ENCODE peak calls at places on chromosomes 6 and 20, in seven cellular contexts. One of them, this sample, is unnamed.

GRCh38 chr6:2054516-2055067 is 190.8 kb downstream of the GMDS start:
- DNase-seq in RWPE1: no peak
- DNase-seq in endothelial cell of umbilical vein: no peak
- DNase-seq in GM10248: no peak
- DNase-seq in A549: no peak
- DNase-seq in Caco-2: no peak
- DNase-seq in HL-60: no peak
- DNase-seq in this sample: no peak

GRCh38 chr6:34247481-34248197 is 1.2 kb downstream of the SMIM29 start:
- DNase-seq in RWPE1: no peak
- DNase-seq in endothelial cell of umbilical vein: no peak
- DNase-seq in GM10248: no peak
- DNase-seq in A549: no peak
- DNase-seq in Caco-2: no peak
- DNase-seq in HL-60: no peak
- DNase-seq in this sample: no peak

GRCh38 chr6:12572884-12573824 is 143.4 kb upstream of the PHACTR1 start:
- DNase-seq in RWPE1: peak; percentile 81
- DNase-seq in endothelial cell of umbilical vein: peak; percentile 92
- DNase-seq in GM10248: no peak
- DNase-seq in A549: peak; percentile 44
- DNase-seq in Caco-2: peak; percentile 51
- DNase-seq in HL-60: no peak
- DNase-seq in this sample: no peak

GRCh38 chr6:25172819-25173218 is 106.4 kb upstream of the CARMIL1 start:
- DNase-seq in RWPE1: peak; percentile 38
- DNase-seq in endothelial cell of umbilical vein: no peak
- DNase-seq in GM10248: no peak
- DNase-seq in A549: no peak
- DNase-seq in Caco-2: no peak
- DNase-seq in HL-60: no peak
- DNase-seq in this sample: no peak

GRCh38 chr20:58362117-58362516 is 26.9 kb upstream of the VAPB start:
- DNase-seq in RWPE1: no peak
- DNase-seq in endothelial cell of umbilical vein: no peak
- DNase-seq in GM10248: no peak
- DNase-seq in A549: no peak
- DNase-seq in Caco-2: no peak
- DNase-seq in HL-60: no peak
- DNase-seq in this sample: no peak

GRCh38 chr20:64149809-64150560 is 14.3 kb upstream of the MYT1 start:
- DNase-seq in RWPE1: no peak
- DNase-seq in endothelial cell of umbilical vein: no peak
- DNase-seq in GM10248: no peak
- DNase-seq in A549: no peak
- DNase-seq in Caco-2: no peak
- DNase-seq in HL-60: no peak
- DNase-seq in this sample: no peak

GRCh38 chr6:106918128-106918527 is 56.4 kb downstream of the CD24 start:
- DNase-seq in RWPE1: no peak
- DNase-seq in endothelial cell of umbilical vein: no peak
- DNase-seq in GM10248: no peak
- DNase-seq in A549: no peak
- DNase-seq in Caco-2: no peak
- DNase-seq in HL-60: no peak
- DNase-seq in this sample: no peak

GRCh38 chr6:40383348-40384115 is 203.6 kb downstream of the LRFN2 start:
- DNase-seq in RWPE1: no peak
- DNase-seq in endothelial cell of umbilical vein: no peak
- DNase-seq in GM10248: no peak
- DNase-seq in A549: no peak
- DNase-seq in Caco-2: no peak
- DNase-seq in HL-60: no peak
- DNase-seq in this sample: no peak

GRCh38 chr6:112040933-112041332 is 13.0 kb upstream of the CCN6 start:
- DNase-seq in RWPE1: no peak
- DNase-seq in endothelial cell of umbilical vein: peak; percentile 91
- DNase-seq in GM10248: no peak
- DNase-seq in A549: no peak
- DNase-seq in Caco-2: no peak
- DNase-seq in HL-60: peak; percentile 31
- DNase-seq in this sample: no peak

GRCh38 chr6:134416501-134417154 is 98.7 kb upstream of the SGK1 start:
- DNase-seq in RWPE1: no peak
- DNase-seq in endothelial cell of umbilical vein: no peak
- DNase-seq in GM10248: no peak
- DNase-seq in A549: no peak
- DNase-seq in Caco-2: no peak
- DNase-seq in HL-60: no peak
- DNase-seq in this sample: no peak

GRCh38 chr6:166683477-166683876 is 56.4 kb upstream of the RPS6KA2 start:
- DNase-seq in RWPE1: peak; percentile 47
- DNase-seq in endothelial cell of umbilical vein: peak; percentile 75
- DNase-seq in GM10248: no peak
- DNase-seq in A549: no peak
- DNase-seq in Caco-2: no peak
- DNase-seq in HL-60: no peak
- DNase-seq in this sample: no peak

GRCh38 chr6:10101551-10102252 is 313.2 kb downstream of the TFAP2A start:
- DNase-seq in RWPE1: no peak
- DNase-seq in endothelial cell of umbilical vein: no peak
- DNase-seq in GM10248: no peak
- DNase-seq in A549: no peak
- DNase-seq in Caco-2: no peak
- DNase-seq in HL-60: no peak
- DNase-seq in this sample: no peak

GRCh38 chr6:74170118-74170517 is 474.1 kb downstream of the CD109 start:
- DNase-seq in RWPE1: peak; percentile 16
- DNase-seq in endothelial cell of umbilical vein: no peak
- DNase-seq in GM10248: no peak
- DNase-seq in A549: no peak
- DNase-seq in Caco-2: no peak
- DNase-seq in HL-60: no peak
- DNase-seq in this sample: no peak

GRCh38 chr6:96156425-96156824 is 140.7 kb downstream of the FUT9 start:
- DNase-seq in RWPE1: no peak
- DNase-seq in endothelial cell of umbilical vein: no peak
- DNase-seq in GM10248: no peak
- DNase-seq in A549: no peak
- DNase-seq in Caco-2: no peak
- DNase-seq in HL-60: no peak
- DNase-seq in this sample: no peak

GRCh38 chr20:63070771-63071540 is 64.2 kb upstream of the BHLHE23 start:
- DNase-seq in RWPE1: no peak
- DNase-seq in endothelial cell of umbilical vein: no peak
- DNase-seq in GM10248: no peak
- DNase-seq in A549: no peak
- DNase-seq in Caco-2: no peak
- DNase-seq in HL-60: no peak
- DNase-seq in this sample: no peak

GRCh38 chr20:50113420-50114224 is 672 bp upstream of the UBE2V1 start:
- DNase-seq in RWPE1: no peak
- DNase-seq in endothelial cell of umbilical vein: no peak
- DNase-seq in GM10248: no peak
- DNase-seq in A549: no peak
- DNase-seq in Caco-2: no peak
- DNase-seq in HL-60: no peak
- DNase-seq in this sample: no peak

GRCh38 chr20:50111120-50111828 is 1.7 kb downstream of the UBE2V1 start:
- DNase-seq in RWPE1: peak; percentile 89
- DNase-seq in endothelial cell of umbilical vein: no peak
- DNase-seq in GM10248: no peak
- DNase-seq in A549: no peak
- DNase-seq in Caco-2: no peak
- DNase-seq in HL-60: no peak
- DNase-seq in this sample: peak; percentile 75

GRCh38 chr20:50115041-50115512 is 2.1 kb upstream of the UBE2V1 start:
- DNase-seq in RWPE1: no peak
- DNase-seq in endothelial cell of umbilical vein: no peak
- DNase-seq in GM10248: no peak
- DNase-seq in A549: no peak
- DNase-seq in Caco-2: no peak
- DNase-seq in HL-60: no peak
- DNase-seq in this sample: no peak

GRCh38 chr20:50111829-50112495 is 988 bp downstream of the UBE2V1 start:
- DNase-seq in RWPE1: no peak
- DNase-seq in endothelial cell of umbilical vein: no peak
- DNase-seq in GM10248: no peak
- DNase-seq in A549: no peak
- DNase-seq in Caco-2: no peak
- DNase-seq in HL-60: no peak
- DNase-seq in this sample: no peak

DNA sequence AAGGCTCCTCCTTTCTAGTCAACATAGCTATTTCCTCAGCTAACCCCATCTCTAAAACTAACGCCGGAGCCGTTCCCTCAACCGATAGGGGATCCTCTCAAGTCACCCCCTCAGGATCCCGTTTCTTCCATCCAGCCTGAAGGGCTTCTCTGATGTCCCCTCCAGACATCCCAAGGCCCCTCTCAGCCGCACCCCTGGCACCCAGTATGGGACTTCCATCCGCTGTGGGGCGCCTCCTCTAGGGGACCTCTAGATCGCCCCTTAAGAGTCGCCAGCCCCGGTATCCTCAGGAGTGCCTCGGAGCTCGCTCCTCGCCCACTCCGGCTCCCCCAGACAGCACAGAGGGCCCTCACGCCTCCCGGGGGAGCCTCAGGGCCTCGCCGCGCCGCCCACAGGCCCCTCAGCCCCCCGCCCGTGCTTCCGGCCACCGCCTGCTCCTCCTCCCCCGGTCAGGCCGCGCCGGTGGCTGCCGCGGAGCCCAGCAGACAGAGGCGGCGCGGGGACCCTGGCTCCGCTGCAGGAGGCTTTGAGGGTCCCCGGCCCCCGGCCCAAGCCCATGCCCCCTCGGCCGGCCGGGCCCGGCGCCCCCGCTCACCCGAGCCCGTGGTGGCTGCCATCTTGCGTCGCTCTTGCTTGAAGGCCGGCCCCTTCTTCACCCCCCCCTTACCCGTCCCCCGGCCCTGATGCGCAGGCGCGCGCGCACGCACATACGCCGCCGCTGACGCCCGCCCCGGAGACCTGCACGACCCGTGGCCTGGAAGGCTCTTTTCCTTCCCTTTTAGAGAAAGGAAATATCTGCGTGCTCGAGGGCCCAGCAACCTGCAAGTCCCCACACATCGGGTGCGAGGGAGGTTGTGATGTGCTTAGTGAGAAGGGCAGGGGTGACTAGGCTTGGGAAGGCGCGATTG is at the start of gene UBE2V1:
- DNase-seq in RWPE1: peak; percentile 99
- DNase-seq in endothelial cell of umbilical vein: peak; percentile 94
- DNase-seq in GM10248: peak; percentile 93
- DNase-seq in A549: peak; percentile 90
- DNase-seq in Caco-2: peak; percentile 96
- DNase-seq in HL-60: peak; percentile 81
- DNase-seq in this sample: peak; percentile 93
- TF ChIP-seq CTCF in RWPE1: peak; percentile 79
- TF ChIP-seq CTCF in endothelial cell of umbilical vein: peak; percentile 37
- TF ChIP-seq CTCF in GM10248: peak; percentile 33
- TF ChIP-seq CTCF in A549: peak; percentile 36
- TF ChIP-seq CTCF in Caco-2: peak; percentile 74
- TF ChIP-seq CTCF in HL-60: no peak
- TF ChIP-seq CTCF in this sample: peak; percentile 38

GRCh38 chr6:93048381-93048780 is 371.0 kb downstream of the EPHA7 start:
- DNase-seq in RWPE1: no peak
- DNase-seq in endothelial cell of umbilical vein: no peak
- DNase-seq in GM10248: no peak
- DNase-seq in A549: no peak
- DNase-seq in Caco-2: no peak
- DNase-seq in HL-60: no peak
- DNase-seq in this sample: no peak

GRCh38 chr6:93047033-93047432 is 372.3 kb downstream of the EPHA7 start:
- DNase-seq in RWPE1: no peak
- DNase-seq in endothelial cell of umbilical vein: no peak
- DNase-seq in GM10248: no peak
- DNase-seq in A549: no peak
- DNase-seq in Caco-2: no peak
- DNase-seq in HL-60: no peak
- DNase-seq in this sample: no peak
- TF ChIP-seq CTCF in RWPE1: no peak
- TF ChIP-seq CTCF in endothelial cell of umbilical vein: no peak
- TF ChIP-seq CTCF in GM10248: no peak
- TF ChIP-seq CTCF in A549: no peak
- TF ChIP-seq CTCF in Caco-2: no peak
- TF ChIP-seq CTCF in HL-60: no peak
- TF ChIP-seq CTCF in this sample: no peak

GRCh38 chr20:576156-576555 is 32.6 kb upstream of the CSNK2A1 start:
- DNase-seq in RWPE1: no peak
- DNase-seq in endothelial cell of umbilical vein: peak; percentile 40
- DNase-seq in GM10248: no peak
- DNase-seq in A549: no peak
- DNase-seq in Caco-2: no peak
- DNase-seq in HL-60: no peak
- DNase-seq in this sample: no peak

GRCh38 chr20:573414-574296 is 30.1 kb upstream of the CSNK2A1 start:
- DNase-seq in RWPE1: no peak
- DNase-seq in endothelial cell of umbilical vein: no peak
- DNase-seq in GM10248: no peak
- DNase-seq in A549: no peak
- DNase-seq in Caco-2: no peak
- DNase-seq in HL-60: no peak
- DNase-seq in this sample: no peak

GRCh38 chr20:574297-574942 is 30.8 kb upstream of the CSNK2A1 start:
- DNase-seq in RWPE1: no peak
- DNase-seq in endothelial cell of umbilical vein: peak; percentile 70
- DNase-seq in GM10248: no peak
- DNase-seq in A549: no peak
- DNase-seq in Caco-2: no peak
- DNase-seq in HL-60: no peak
- DNase-seq in this sample: no peak

GRCh38 chr20:575230-575629 is 31.6 kb upstream of the CSNK2A1 start:
- DNase-seq in RWPE1: no peak
- DNase-seq in endothelial cell of umbilical vein: no peak
- DNase-seq in GM10248: no peak
- DNase-seq in A549: no peak
- DNase-seq in Caco-2: no peak
- DNase-seq in HL-60: no peak
- DNase-seq in this sample: no peak

GRCh38 chr20:577167-577791 is 32.8 kb downstream of the TCF15 start:
- DNase-seq in RWPE1: no peak
- DNase-seq in endothelial cell of umbilical vein: peak; percentile 71
- DNase-seq in GM10248: no peak
- DNase-seq in A549: peak; percentile 55
- DNase-seq in Caco-2: peak; percentile 32
- DNase-seq in HL-60: peak; percentile 69
- DNase-seq in this sample: no peak
- TF ChIP-seq CTCF in RWPE1: no peak
- TF ChIP-seq CTCF in endothelial cell of umbilical vein: peak; percentile 45
- TF ChIP-seq CTCF in GM10248: no peak
- TF ChIP-seq CTCF in A549: peak; percentile 24
- TF ChIP-seq CTCF in Caco-2: peak; percentile 49
- TF ChIP-seq CTCF in HL-60: peak; percentile 30
- TF ChIP-seq CTCF in this sample: no peak

DNA sequence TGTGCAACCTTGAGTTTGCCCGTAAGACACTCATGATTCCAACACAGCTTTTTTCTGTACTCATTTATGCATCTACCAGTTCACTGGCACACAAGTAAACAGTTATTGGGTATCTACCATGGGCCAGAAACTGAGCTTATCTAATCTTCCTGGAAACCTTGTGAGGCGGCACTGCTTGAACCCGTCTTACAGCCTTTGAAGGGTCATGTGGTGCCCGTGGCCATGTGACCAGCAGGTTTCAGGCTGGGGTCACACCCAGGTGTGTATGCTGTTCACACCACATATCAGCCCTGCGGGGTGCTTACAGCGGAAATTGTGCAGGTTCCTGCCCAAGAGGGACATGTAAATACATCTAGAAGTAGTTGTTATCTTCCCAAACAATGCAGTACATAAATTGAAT is 6.1 kb downstream of the THBD start:
- DNase-seq in RWPE1: no peak
- DNase-seq in endothelial cell of umbilical vein: no peak
- DNase-seq in GM10248: no peak
- DNase-seq in A549: no peak
- DNase-seq in Caco-2: no peak
- DNase-seq in HL-60: no peak
- DNase-seq in this sample: no peak
- TF ChIP-seq CTCF in RWPE1: no peak
- TF ChIP-seq CTCF in endothelial cell of umbilical vein: no peak
- TF ChIP-seq CTCF in GM10248: no peak
- TF ChIP-seq CTCF in A549: no peak
- TF ChIP-seq CTCF in Caco-2: peak; percentile 26
- TF ChIP-seq CTCF in HL-60: no peak
- TF ChIP-seq CTCF in this sample: no peak

This sample was measured in activated CD8-positive, alpha-beta T cell treated with anti-CD3 and anti-CD28 coated beads for 36 hours.